ENCODE peak calls at places on chromosome 2, in eight cellular contexts. D, B, N, H, W, K, L and U are unnamed samples.

GRCh38 chr2:180015951-180016709 is 9.0 kb upstream of the CWC22 start:
- DNase-seq in K (no peak), D (no peak), W (peak), N (no peak), B (no peak), H (no peak), L (no peak), U (no peak)

GRCh38 chr2:96541326-96541725 is 4.8 kb downstream of the ARID5A start:
- DNase-seq in D (no peak), H (no peak), W (peak), L (no peak), N (no peak), K (no peak), B (no peak), U (no peak)

GRCh38 chr2:210225461-210225798 is 183 bp upstream of the ACADL start:
- DNase-seq in B (no peak), W (no peak), D (no peak), N (no peak), L (no peak), K (no peak), H (no peak), U (no peak)

GRCh38 chr2:64412671-64413070 is 41.3 kb upstream of the LGALSL start:
- DNase-seq in D (no peak), L (no peak), W (no peak), K (no peak), B (no peak), H (no peak), N (no peak), U (no peak)

GRCh38 chr2:46563110-46563731 is 83.9 kb downstream of the TMEM247 start:
- DNase-seq in B (no peak), K (no peak), W (no peak), H (no peak), L (no peak), N (no peak), D (no peak), U (no peak)

GRCh38 chr2:100853909-100854810 is 34.2 kb downstream of the NPAS2 start:
- DNase-seq in B (no peak), H (no peak), L (no peak), N (no peak), D (no peak), K (no peak), W (no peak), U (no peak)

GRCh38 chr2:33372940-33373553 is 103.4 kb upstream of the RASGRP3 start:
- DNase-seq in L (no peak), W (no peak), D (peak), K (no peak), N (peak), B (no peak), H (peak), U (no peak)

GRCh38 chr2:189267925-189268579 is 88.5 kb upstream of the COL5A2 start:
- DNase-seq in B (no peak), W (peak), L (no peak), D (no peak), K (no peak), H (no peak), N (no peak), U (no peak)

GRCh38 chr2:5315512-5315911 is 376.7 kb upstream of the SOX11 start:
- DNase-seq in K (no peak), W (no peak), D (no peak), L (no peak), B (no peak), H (no peak), N (no peak), U (no peak)